ENCODE peak calls at places on chromosomes 12 and 14, in seven cellular contexts. K is PC-3, H is fibroblast of lung, T is GM12878, L is K562, C is HCT116, I is GM23248. R is an unnamed sample.

GRCh38 chr12:99099786-99100185 is 454.7 kb downstream of the APAF1 start:
- DNase-seq in K (no peak), H (no peak), T (no peak), L (no peak), C (no peak), I (no peak), R (no peak)

GRCh38 chr12:107634530-107634929 is 51.1 kb upstream of the PWP1 start:
- DNase-seq in K (peak; percentile 25), H (no peak), T (no peak), L (no peak), C (no peak), I (no peak), R (no peak)

GRCh38 chr12:51160814-51161459 is 12.0 kb downstream of the TFCP2 start:
- DNase-seq in K (no peak), H (peak; percentile 21), T (no peak), L (peak; percentile 17), C (no peak), I (peak; percentile 29), R (no peak)

GRCh38 chr14:104140213-104140462 is 1.8 kb downstream of the KIF26A start:
- DNase-seq in K (no peak), H (no peak), T (no peak), L (no peak), C (no peak), I (no peak), R (no peak)

GRCh38 chr14:24857277-24857676 is 192.7 kb downstream of the STXBP6 start:
- DNase-seq in K (no peak), H (no peak), T (no peak), L (no peak), C (no peak), I (no peak), R (no peak)

GRCh38 chr12:124544983-124545382 is 22.4 kb downstream of the NCOR2 start:
- DNase-seq in K (no peak), H (no peak), T (no peak), L (no peak), C (no peak), I (no peak), R (no peak)

GRCh38 chr12:95740751-95741150 is 49.8 kb downstream of the NTN4 start:
- DNase-seq in K (no peak), H (no peak), T (no peak), L (no peak), C (no peak), I (no peak), R (no peak)

GRCh38 chr12:113259499-113259953 is 38.3 kb downstream of the TPCN1 start:
- DNase-seq in K (no peak), H (peak; percentile 62), T (no peak), L (no peak), C (no peak), I (peak; percentile 53), R (peak; percentile 30)

GRCh38 chr12:25241171-25242020 is 9.3 kb downstream of the KRAS start:
- DNase-seq in K (peak; percentile 39), H (peak; percentile 76), T (no peak), L (peak; percentile 34), C (peak; percentile 18), I (peak; percentile 78), R (peak; percentile 68)

GRCh38 chr14:68373847-68374582 is 418.9 kb downstream of the ZFP36L1 start:
- DNase-seq in K (no peak), H (no peak), T (no peak), L (no peak), C (no peak), I (no peak), R (no peak)

GRCh38 chr12:64675795-64676194 is 65.5 kb downstream of the RASSF3 start:
- DNase-seq in K (peak; percentile 30), H (peak; percentile 71), T (no peak), L (no peak), C (no peak), I (peak; percentile 55), R (no peak)

DNA sequence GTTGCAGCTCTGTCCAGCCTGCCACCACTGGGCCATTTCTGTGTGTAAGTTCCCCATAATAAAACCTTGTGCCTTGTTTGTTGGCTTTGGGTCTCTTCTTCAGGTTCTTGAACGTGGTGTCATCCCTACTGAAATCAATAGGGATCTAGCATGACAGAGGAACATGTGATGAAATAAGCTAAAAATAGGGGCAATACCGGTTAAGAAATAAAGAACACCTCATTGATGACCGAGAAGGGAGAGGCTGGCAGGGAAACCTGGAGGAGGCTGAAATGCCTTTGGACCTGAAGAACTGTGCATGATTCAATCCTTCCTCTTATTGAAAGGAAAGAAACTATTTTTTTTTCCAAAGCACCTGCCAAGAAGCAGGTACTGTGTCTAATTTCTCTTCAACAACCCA is 172.3 kb downstream of the PPM1H start:
- DNase-seq in K (no peak), H (no peak), T (no peak), L (no peak), C (no peak), I (peak; percentile 44), R (no peak)
- H3K4me1 ChIP-seq in K (peaks cover 28% of the 10 kb centered on the region), H (peaks cover 14% of the 10 kb centered on the region), T (peaks cover 4% of the 10 kb centered on the region), L (peaks cover 7% of the 10 kb centered on the region), C (no peaks in the 10 kb centered on the region), I (peaks cover 7% of the 10 kb centered on the region), R (peaks cover 40% of the 10 kb centered on the region)

GRCh38 chr14:31189346-31190219 is 18.0 kb downstream of the HECTD1 start:
- DNase-seq in K (no peak), H (no peak), T (no peak), L (no peak), C (no peak), I (peak; percentile 23), R (no peak)
- H3K79me2 ChIP-seq in K (peaks cover 96% of the 10 kb centered on the region), H (peaks cover 68% of the 10 kb centered on the region), T (peaks cover 10% of the 10 kb centered on the region), L (peaks cover 81% of the 10 kb centered on the region), C (peaks cover 100% of the 10 kb centered on the region), I (peaks cover 100% of the 10 kb centered on the region), R (peaks cover 99% of the 10 kb centered on the region)

GRCh38 chr14:69700609-69701008 is 66.3 kb upstream of the SRSF5 start:
- DNase-seq in K (no peak), H (no peak), T (no peak), L (no peak), C (no peak), I (no peak), R (no peak)
- H3K4me1 ChIP-seq in K (no peaks in the 10 kb centered on the region), H (peaks cover 4% of the 10 kb centered on the region), T (peaks cover 62% of the 10 kb centered on the region), L (peaks cover 70% of the 10 kb centered on the region), C (peaks cover 4% of the 10 kb centered on the region), I (peaks cover 14% of the 10 kb centered on the region), R (peaks cover 23% of the 10 kb centered on the region)

DNA sequence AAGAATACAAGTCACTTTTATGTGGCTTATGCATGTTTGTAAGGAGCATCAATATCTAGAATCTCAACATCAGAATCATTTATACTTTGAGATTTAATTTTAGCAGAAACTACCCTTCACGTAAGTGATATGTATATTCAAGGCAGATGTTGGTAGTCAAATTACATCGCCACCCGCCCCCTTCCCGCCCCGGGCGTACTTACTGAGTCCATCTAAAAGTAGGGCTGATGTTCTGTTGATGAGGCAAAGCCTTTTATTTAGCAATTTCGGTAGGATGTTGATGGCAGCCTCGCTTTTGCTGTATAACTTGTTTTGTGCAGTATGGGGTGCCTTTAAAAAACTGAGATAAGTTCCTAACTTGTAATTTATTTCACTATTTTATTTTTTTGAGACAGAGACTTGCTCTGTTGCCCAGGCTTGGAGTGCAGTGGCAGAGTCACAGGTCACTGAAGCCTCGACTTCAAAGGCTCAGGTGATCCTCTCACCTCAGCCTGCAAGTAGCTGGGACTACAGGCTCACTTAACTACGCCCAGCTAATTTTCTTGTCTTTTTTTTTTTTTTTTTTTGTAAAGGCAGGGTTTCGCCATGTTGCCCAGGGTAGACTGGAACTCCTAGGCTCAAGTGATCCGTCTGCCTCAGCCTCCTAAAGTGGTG is 30.8 kb downstream of the KTN1 start:
- DNase-seq in K (no peak), H (no peak), T (no peak), L (no peak), C (no peak), I (no peak), R (no peak)
- H3K79me2 ChIP-seq in K (peaks cover 90% of the 10 kb centered on the region), H (peaks cover 45% of the 10 kb centered on the region), T (peaks cover 27% of the 10 kb centered on the region), L (peaks cover 34% of the 10 kb centered on the region), C (peaks cover 100% of the 10 kb centered on the region), I (peaks cover 100% of the 10 kb centered on the region), R (peaks cover 93% of the 10 kb centered on the region)

GRCh38 chr14:101733211-101733610 is 28.3 kb upstream of the PPP2R5C start:
- DNase-seq in K (peak; percentile 77), H (peak; percentile 53), T (no peak), L (peak; percentile 63), C (peak; percentile 21), I (peak; percentile 63), R (no peak)
- H3K4me1 ChIP-seq in K (peaks cover 44% of the 10 kb centered on the region), H (no peaks in the 10 kb centered on the region), T (peaks cover 13% of the 10 kb centered on the region), L (peaks cover 21% of the 10 kb centered on the region), C (peaks cover 21% of the 10 kb centered on the region), I (peaks cover 12% of the 10 kb centered on the region), R (peaks cover 7% of the 10 kb centered on the region)

DNA sequence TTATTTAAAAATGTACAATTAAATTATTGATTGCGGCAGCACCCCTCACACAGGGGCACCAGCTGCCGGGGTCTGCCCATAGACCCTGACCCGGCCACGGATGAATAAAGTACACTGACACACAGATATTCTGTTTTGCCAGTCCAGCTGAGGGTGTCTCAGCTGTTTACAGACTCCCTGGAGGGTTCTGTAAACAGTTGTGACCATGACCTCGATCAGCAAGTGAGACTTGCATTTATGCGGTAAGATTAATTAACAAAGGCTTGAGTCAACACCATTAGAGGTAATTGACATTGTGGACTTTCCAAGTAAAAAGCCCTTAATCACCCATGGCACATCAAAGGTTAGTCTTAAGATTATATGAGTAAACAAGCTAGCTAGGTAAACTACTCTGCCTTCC is 94.3 kb downstream of the FUT8 start:
- DNase-seq in K (no peak), H (no peak), T (no peak), L (no peak), C (no peak), I (no peak), R (no peak)
- H3K79me2 ChIP-seq in K (peaks cover 97% of the 10 kb centered on the region), H (no peaks in the 10 kb centered on the region), T (peaks cover 57% of the 10 kb centered on the region), L (no peaks in the 10 kb centered on the region), C (peaks cover 3% of the 10 kb centered on the region), I (peaks cover 97% of the 10 kb centered on the region), R (peaks cover 57% of the 10 kb centered on the region)

GRCh38 chr12:104677441-104678089 is 220.8 kb downstream of the CHST11 start:
- DNase-seq in K (peak; percentile 90), H (no peak), T (no peak), L (no peak), C (peak; percentile 28), I (no peak), R (no peak)
- H3K4me1 ChIP-seq in K (peaks cover 32% of the 10 kb centered on the region), H (peaks cover 8% of the 10 kb centered on the region), T (peaks cover 38% of the 10 kb centered on the region), L (no peaks in the 10 kb centered on the region), C (peaks cover 23% of the 10 kb centered on the region), I (peaks cover 17% of the 10 kb centered on the region), R (peaks cover 11% of the 10 kb centered on the region)

DNA sequence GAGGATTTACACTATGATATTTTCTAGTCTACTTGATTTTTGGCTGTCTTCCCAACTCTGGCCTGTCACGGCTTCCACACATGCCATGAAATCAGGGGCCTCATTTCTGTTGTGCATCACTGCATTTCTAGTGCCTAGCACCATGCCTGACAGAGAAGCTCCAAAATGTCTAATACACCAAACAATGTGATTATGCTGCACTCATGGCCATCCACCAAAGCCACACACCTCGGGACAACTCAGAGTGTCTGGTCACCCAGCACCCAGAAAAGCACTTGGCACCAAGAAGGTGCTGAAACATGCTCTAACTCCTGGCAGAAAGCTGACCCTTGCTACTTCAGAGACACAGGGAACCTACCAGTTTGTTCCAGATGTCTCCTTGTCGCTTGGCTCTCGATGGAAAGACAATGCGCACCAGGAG is 11.3 kb downstream of the GCN1 start:
- DNase-seq in K (no peak), H (peak; percentile 24), T (no peak), L (no peak), C (no peak), I (peak; percentile 40), R (no peak)
- H3K79me2 ChIP-seq in K (peaks cover 87% of the 10 kb centered on the region), H (peaks cover 11% of the 10 kb centered on the region), T (peaks cover 17% of the 10 kb centered on the region), L (peaks cover 35% of the 10 kb centered on the region), C (peaks cover 89% of the 10 kb centered on the region), I (peaks cover 100% of the 10 kb centered on the region), R (peaks cover 44% of the 10 kb centered on the region)

DNA sequence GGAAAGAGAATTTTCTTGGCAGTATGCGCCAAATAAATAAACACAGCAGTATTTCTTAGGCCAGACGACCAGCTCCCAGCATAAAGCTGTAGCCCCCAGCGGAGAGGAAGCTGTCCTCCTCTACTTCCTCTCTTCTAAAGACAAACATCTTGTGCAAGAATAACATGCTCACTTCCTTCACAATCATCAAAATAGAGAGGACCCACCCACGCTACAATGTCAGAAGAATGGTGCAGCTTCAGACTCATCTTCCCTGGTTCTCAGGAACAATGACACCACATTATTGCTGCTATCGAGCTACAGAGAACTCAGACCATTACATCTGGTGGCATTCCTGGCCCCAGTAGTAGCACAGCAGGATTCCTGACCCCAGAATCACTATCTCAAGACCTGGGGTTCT is 16.6 kb upstream of the VWF start:
- DNase-seq in K (no peak), H (peak; percentile 74), T (no peak), L (no peak), C (no peak), I (peak; percentile 13), R (no peak)
- H3K4me1 ChIP-seq in K (no peaks in the 10 kb centered on the region), H (peaks cover 2% of the 10 kb centered on the region), T (no peaks in the 10 kb centered on the region), L (peaks cover 3% of the 10 kb centered on the region), C (no peaks in the 10 kb centered on the region), I (no peaks in the 10 kb centered on the region), R (no peaks in the 10 kb centered on the region)